ENCODE peak calls at places on chromosome 18, in eight cellular contexts. J is K562, X is prostate gland, V is osteoblast, E is endodermal cell, B is heart left ventricle, R is right lobe of liver, F is GM23248. K is an unnamed sample.

GRCh38 chr18:13809025-13809384 is 14.9 kb upstream of the MC5R start:
- DNase-seq in E (no peak), J (no peak), B (no peak), X (no peak), V (no peak), R (no peak), F (no peak), K (no peak)

GRCh38 chr18:12744103-12744502 is 41.3 kb downstream of the PSMG2 start:
- DNase-seq in V (peak; percentile 95), X (no peak), E (no peak), F (peak; percentile 88), R (no peak), J (peak; percentile 54), B (no peak), K (no peak)

GRCh38 chr18:74929110-74929509 is 279.8 kb downstream of the PTGR3 start:
- DNase-seq in R (no peak), F (no peak), V (no peak), E (no peak), B (no peak), X (peak; percentile 39), J (no peak), K (no peak)

GRCh38 chr18:79585395-79586370 is 93.9 kb upstream of the CTDP1 start:
- DNase-seq in R (peak; percentile 7), E (peak; percentile 53), B (peak; percentile 59), J (peak; percentile 27), V (peak; percentile 86), X (no peak), F (no peak), K (no peak)

GRCh38 chr18:52394602-52395001 is 54.6 kb downstream of the DCC start:
- DNase-seq in X (no peak), F (no peak), V (no peak), E (no peak), R (no peak), J (no peak), B (no peak), K (no peak)

GRCh38 chr18:58896268-58896667 is 31.6 kb downstream of the ZNF532 start:
- DNase-seq in E (no peak), F (no peak), X (no peak), B (no peak), V (no peak), J (no peak), R (no peak), K (no peak)

GRCh38 chr18:13266208-13267100 is 47.9 kb downstream of the LDLRAD4 start:
- DNase-seq in B (peak; percentile 74), R (no peak), J (no peak), X (no peak), E (peak; percentile 42), V (no peak), F (peak; percentile 35), K (peak; percentile 29)

GRCh38 chr18:3283253-3283863 is 21.4 kb downstream of the MYL12B start:
- DNase-seq in X (no peak), J (no peak), R (no peak), E (no peak), B (no peak), F (no peak), V (no peak), K (no peak)

GRCh38 chr18:27298215-27298804 is 113.2 kb upstream of the CHST9 start:
- DNase-seq in R (no peak), F (no peak), J (no peak), X (no peak), V (no peak), E (no peak), B (no peak), K (no peak)

GRCh38 chr18:59919026-59919425 is 19.2 kb downstream of the PMAIP1 start:
- DNase-seq in V (no peak), R (no peak), J (no peak), X (no peak), F (no peak), B (no peak), E (no peak), K (no peak)

GRCh38 chr18:3332376-3332775 is 70.4 kb downstream of the MYL12B start:
- DNase-seq in V (no peak), F (peak; percentile 26), J (no peak), R (no peak), B (no peak), X (no peak), E (no peak), K (no peak)

GRCh38 chr18:69808399-69808798 is 139.3 kb downstream of the CD226 start:
- DNase-seq in J (no peak), R (no peak), V (no peak), F (no peak), X (no peak), B (no peak), E (no peak), K (no peak)

GRCh38 chr18:25229080-25229479 is 122.9 kb downstream of the ZNF521 start:
- DNase-seq in X (peak; percentile 13), R (no peak), F (peak; percentile 81), E (no peak), J (peak; percentile 79), V (no peak), B (no peak), K (no peak)

GRCh38 chr18:63683152-63683551 is 19.6 kb upstream of the SERPINB11 start:
- DNase-seq in V (peak; percentile 57), R (no peak), F (peak; percentile 97), E (peak; percentile 81), X (peak; percentile 65), B (no peak), J (no peak), K (no peak)

GRCh38 chr18:55510809-55511208 is 77.2 kb downstream of the TCF4 start:
- DNase-seq in X (no peak), B (no peak), E (no peak), V (peak; percentile 23), R (no peak), F (peak; percentile 83), J (no peak), K (no peak)

GRCh38 chr18:54776282-54776977 is 51.8 kb upstream of the RAB27B start:
- DNase-seq in J (peak; percentile 23), E (no peak), V (peak; percentile 77), F (peak; percentile 98), R (no peak), B (no peak), X (no peak), K (no peak)

GRCh38 chr18:69494841-69495240 is 94.2 kb downstream of the DOK6 start:
- DNase-seq in J (no peak), V (peak; percentile 14), E (no peak), X (no peak), B (no peak), F (no peak), R (no peak), K (no peak)

GRCh38 chr18:47263197-47263827 is 11.9 kb upstream of the SKOR2 start:
- DNase-seq in R (no peak), B (peak; percentile 46), F (no peak), J (peak; percentile 12), V (peak; percentile 77), X (no peak), E (peak; percentile 89), K (no peak)

GRCh38 chr18:12606592-12607315 is 51.2 kb downstream of the SPIRE1 start:
- DNase-seq in J (no peak), B (no peak), V (peak; percentile 10), X (no peak), F (peak; percentile 90), E (no peak), R (no peak), K (no peak)

GRCh38 chr18:45090526-45091140 is 409.9 kb downstream of the SETBP1 start:
- DNase-seq in R (no peak), X (no peak), J (no peak), B (no peak), E (no peak), F (no peak), V (no peak), K (no peak)

DNA sequence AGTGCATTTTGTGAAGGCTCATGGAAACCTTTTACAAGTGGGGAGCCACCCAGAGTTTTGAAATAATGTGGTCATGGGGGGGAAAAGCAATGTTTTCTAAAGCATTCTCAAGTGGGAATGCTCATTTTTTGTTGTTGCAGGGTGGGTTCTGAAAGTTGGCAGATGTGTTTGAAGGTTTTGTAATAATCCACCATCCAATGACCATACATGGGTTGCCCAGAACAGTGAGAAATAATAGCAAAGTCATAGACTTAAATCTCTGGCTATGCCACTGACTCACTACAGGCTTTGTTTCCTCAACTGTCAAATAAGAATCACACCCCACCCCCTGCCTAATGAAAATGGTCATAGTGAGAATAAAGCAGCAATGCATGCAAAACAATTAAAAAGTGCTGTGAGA is 2.9 kb downstream of the DSG3 start:
- DNase-seq in X (no peak), V (no peak), R (no peak), E (no peak), J (no peak), B (no peak), F (no peak), K (no peak)
- H3K4me1 ChIP-seq in X (no peaks in the 10 kb centered on the region), V (no peaks in the 10 kb centered on the region), R (no peaks in the 10 kb centered on the region), E (no peaks in the 10 kb centered on the region), J (no peaks in the 10 kb centered on the region), B (no peaks in the 10 kb centered on the region), F (no peaks in the 10 kb centered on the region), K (no peaks in the 10 kb centered on the region)

GRCh38 chr18:23733895-23734294 is 44.6 kb downstream of the LAMA3 start:
- DNase-seq in E (no peak), J (no peak), X (no peak), V (no peak), F (no peak), B (no peak), R (no peak), K (no peak)
- H3K4me3 ChIP-seq in E (no peak overlapping the region), J (no peak overlapping the region), X (no peak overlapping the region), V (no peak overlapping the region), F (no peak overlapping the region), B (no peak overlapping the region), R (no peak overlapping the region), K (no peak overlapping the region)

GRCh38 chr18:71743634-71744033 is 800.5 kb downstream of the CBLN2 start:
- DNase-seq in V (no peak), E (no peak), B (no peak), X (no peak), F (no peak), R (no peak), J (no peak), K (no peak)
- H3K9me3 ChIP-seq in V (no peaks in the 10 kb centered on the region), E (peaks cover 60% of the 10 kb centered on the region), B (no peaks in the 10 kb centered on the region), X (no peaks in the 10 kb centered on the region), F (peaks cover 11% of the 10 kb centered on the region), R (no peaks in the 10 kb centered on the region), J (no peaks in the 10 kb centered on the region), K (no peaks in the 10 kb centered on the region)

DNA sequence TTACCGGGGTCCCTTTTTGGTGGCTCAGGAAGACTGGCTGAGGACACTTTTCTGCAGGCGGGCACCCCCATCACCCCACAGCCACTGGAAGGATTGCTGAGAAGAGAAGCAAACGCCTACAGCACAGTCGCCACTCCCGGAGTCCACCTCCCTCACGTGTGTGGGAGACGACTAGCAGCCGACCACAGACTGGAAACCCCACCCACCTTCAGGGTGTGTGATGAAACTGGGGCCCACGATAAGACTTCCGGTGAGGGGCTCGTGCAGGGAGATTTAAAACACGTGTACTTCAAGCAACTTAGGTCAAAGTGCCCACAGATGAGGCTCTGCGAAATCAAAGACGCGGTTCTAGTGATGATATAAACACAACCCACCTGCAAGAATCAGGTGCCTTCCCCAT is 26.3 kb downstream of the MBP start:
- DNase-seq in B (no peak), F (no peak), E (no peak), J (peak; percentile 8), V (no peak), X (no peak), R (no peak), K (peak; percentile 90)
- H3K4me1 ChIP-seq in B (peaks cover 42% of the 10 kb centered on the region), F (peaks cover 52% of the 10 kb centered on the region), E (no peaks in the 10 kb centered on the region), J (no peaks in the 10 kb centered on the region), V (peaks cover 52% of the 10 kb centered on the region), X (no peaks in the 10 kb centered on the region), R (peaks cover 14% of the 10 kb centered on the region), K (peaks cover 81% of the 10 kb centered on the region)

K was measured in naive thymus-derived CD4-positive, alpha-beta T cell.